ENCODE peak calls at places on chromosomes 16 and 17, in seven cellular contexts. Z is CD8-positive, alpha-beta T cell; X is B cell; U is A549; Y is sigmoid colon; F is left lung; M is fibroblast of mammary gland. R is an unnamed sample.
A peak's percentile ranks its signal among the peaks of the same experiment; 100 is the strongest.

GRCh38 chr17:68697850-68698313 is 96.7 kb upstream of the FAM20A start:
- DNase-seq in Z (no peak), X (no peak), U (no peak), Y (peak; percentile 73), F (no peak), M (peak; percentile 93), R (no peak)

GRCh38 chr17:61399131-61400057 is at the start of gene TBX2:
- DNase-seq in Z (no peak), X (peak; percentile 34), U (peak; percentile 92), Y (peak; percentile 78), F (peak; percentile 80), M (peak; percentile 95), R (peak; percentile 65)

GRCh38 chr17:3683054-3683511 is 12.9 kb downstream of the P2RX5 start:
- DNase-seq in Z (peak; percentile 67), X (peak; percentile 82), U (peak; percentile 63), Y (no peak), F (no peak), M (peak; percentile 19), R (no peak)

GRCh38 chr16:14455577-14455976 is 174.5 kb downstream of the PARN start:
- DNase-seq in Z (no peak), X (no peak), U (peak; percentile 40), Y (no peak), F (no peak), M (peak; percentile 57), R (no peak)

GRCh38 chr16:57150682-57151330 is 35.0 kb downstream of the PSME3IP1 start:
- DNase-seq in Z (no peak), X (no peak), U (no peak), Y (peak; percentile 47), F (peak; percentile 15), M (no peak), R (no peak)

GRCh38 chr17:67239597-67239996 is 5.4 kb downstream of the HELZ start:
- DNase-seq in Z (no peak), X (no peak), U (no peak), Y (no peak), F (no peak), M (peak; percentile 66), R (no peak)

GRCh38 chr17:8289103-8289397 is 580 bp downstream of the RANGRF start:
- DNase-seq in Z (no peak), X (no peak), U (no peak), Y (no peak), F (peak; percentile 95), M (no peak), R (peak; percentile 57)

GRCh38 chr16:84928679-84929420 is 82.5 kb downstream of the ZDHHC7 start:
- DNase-seq in Z (no peak), X (no peak), U (no peak), Y (peak; percentile 94), F (no peak), M (peak; percentile 86), R (no peak)

GRCh38 chr17:78276098-78276497 is 44.7 kb downstream of the TMEM235 start:
- DNase-seq in Z (no peak), X (peak; percentile 57), U (no peak), Y (no peak), F (no peak), M (no peak), R (no peak)

GRCh38 chr16:78576941-78577340 is 477.5 kb downstream of the WWOX start:
- DNase-seq in Z (no peak), X (no peak), U (peak; percentile 4), Y (no peak), F (no peak), M (peak; percentile 11), R (no peak)

GRCh38 chr17:12789075-12789975 is at the start of gene ARHGAP44:
- DNase-seq in Z (no peak), X (peak; percentile 44), U (peak; percentile 77), Y (peak; percentile 77), F (peak; percentile 88), M (peak; percentile 56), R (peak; percentile 61)

GRCh38 chr16:89373355-89374110 is 116.8 kb downstream of the ANKRD11 start:
- DNase-seq in Z (no peak), X (no peak), U (no peak), Y (peak; percentile 85), F (peak; percentile 78), M (peak; percentile 93), R (no peak)

GRCh38 chr16:10964891-10965326 is 20.5 kb downstream of the CLEC16A start:
- DNase-seq in Z (peak; percentile 56), X (peak; percentile 42), U (no peak), Y (no peak), F (no peak), M (no peak), R (no peak)
- TF ChIP-seq CTCF in Z (no peak), X (no peak), U (no peak), Y (no peak), F (no peak), M (no peak), R (no peak)

GRCh38 chr17:49993423-49994037 is 1.5 kb downstream of the DLX3 start:
- DNase-seq in Z (no peak), X (peak; percentile 48), U (no peak), Y (no peak), F (no peak), M (no peak), R (peak; percentile 42)

GRCh38 chr17:49996121-49996494 is 1.1 kb upstream of the DLX3 start:
- DNase-seq in Z (no peak), X (no peak), U (no peak), Y (no peak), F (no peak), M (no peak), R (no peak)

GRCh38 chr17:49992933-49993422 is 2.0 kb downstream of the DLX3 start:
- DNase-seq in Z (no peak), X (no peak), U (no peak), Y (no peak), F (no peak), M (no peak), R (no peak)

GRCh38 chr17:49995055-49995738 is at the start of gene DLX3:
- DNase-seq in Z (no peak), X (peak; percentile 19), U (peak; percentile 72), Y (peak; percentile 86), F (peak; percentile 91), M (peak; percentile 72), R (peak; percentile 62)

GRCh38 chr17:49994085-49995054 is 654 bp downstream of the DLX3 start:
- DNase-seq in Z (no peak), X (peak; percentile 46), U (no peak), Y (no peak), F (no peak), M (no peak), R (no peak)
- TF ChIP-seq CTCF in Z (no peak), X (no peak), U (no peak), Y (no peak), F (no peak), M (no peak), R (no peak)

GRCh38 chr17:29563816-29564215 is 3.0 kb downstream of the ABHD15 start:
- DNase-seq in Z (no peak), X (peak; percentile 70), U (no peak), Y (no peak), F (no peak), M (no peak), R (peak; percentile 8)

GRCh38 chr17:29566473-29567361 is at the start of gene ABHD15:
- DNase-seq in Z (peak; percentile 56), X (peak; percentile 81), U (peak; percentile 75), Y (peak; percentile 87), F (peak; percentile 93), M (peak; percentile 67), R (peak; percentile 71)

GRCh38 chr17:29568331-29569244 is at the start of gene TP53I13:
- DNase-seq in Z (peak; percentile 91), X (peak; percentile 91), U (peak; percentile 90), Y (peak; percentile 93), F (peak; percentile 94), M (peak; percentile 61), R (peak; percentile 91)

GRCh38 chr17:29567362-29568330 is 809 bp upstream of the ABHD15 start:
- DNase-seq in Z (peak; percentile 79), X (peak; percentile 87), U (peak; percentile 85), Y (peak; percentile 83), F (peak; percentile 90), M (no peak), R (peak; percentile 75)

DNA sequence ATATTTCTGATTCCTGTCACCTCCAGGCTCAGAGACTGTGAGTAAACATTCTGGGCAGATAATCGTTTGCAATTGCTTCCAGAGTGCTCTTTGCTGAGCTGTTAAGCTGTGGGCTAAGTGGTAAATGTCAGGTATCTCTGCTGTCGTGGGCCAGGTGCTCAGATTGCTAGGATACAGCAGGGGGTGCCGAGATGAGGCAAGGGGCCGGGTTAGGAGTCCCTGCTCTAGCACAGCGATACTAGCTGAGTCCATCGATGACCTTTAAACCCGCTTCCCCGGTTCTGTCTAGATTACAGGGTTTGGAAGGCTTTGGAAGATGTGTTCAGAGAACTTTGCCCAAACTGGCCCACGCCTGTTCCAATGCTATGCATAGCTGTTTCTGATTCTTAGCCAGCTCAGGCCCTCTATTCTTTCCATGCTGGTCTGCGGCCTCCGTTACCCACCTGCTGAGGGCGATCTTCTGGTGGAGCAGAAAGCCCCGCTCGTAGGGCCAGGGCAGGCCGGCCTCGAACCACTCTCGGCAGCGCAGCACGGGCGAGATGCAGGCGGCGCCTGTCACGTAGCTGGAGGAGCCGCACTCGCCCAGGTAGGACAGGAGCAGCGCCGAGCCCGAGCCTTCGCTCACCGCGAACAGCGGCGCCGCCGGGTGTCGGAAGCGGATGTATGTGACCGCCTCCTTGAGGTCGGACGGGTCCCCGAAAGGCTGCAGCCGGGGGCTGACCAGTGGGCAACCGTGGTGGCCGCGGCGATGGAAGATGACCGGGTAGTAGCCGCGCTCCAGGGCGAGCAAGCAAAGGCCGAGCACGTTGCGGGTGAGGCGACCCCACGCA is 979 bp downstream of the ABHD15 start:
- DNase-seq in Z (peak; percentile 63), X (peak; percentile 74), U (peak; percentile 79), Y (peak; percentile 63), F (peak; percentile 93), M (no peak), R (peak; percentile 57)
- TF ChIP-seq CTCF in Z (no peak), X (no peak), U (peak; percentile 46), Y (no peak), F (no peak), M (peak; percentile 0), R (no peak)

GRCh38 chr16:72018470-72018869 is 9.9 kb downstream of the DHODH start:
- DNase-seq in Z (no peak), X (no peak), U (no peak), Y (no peak), F (no peak), M (no peak), R (no peak)

GRCh38 chr16:72024862-72025382 is 16.4 kb downstream of the DHODH start:
- DNase-seq in Z (no peak), X (no peak), U (no peak), Y (no peak), F (no peak), M (no peak), R (no peak)

GRCh38 chr16:72025404-72026114 is 17.0 kb downstream of the DHODH start:
- DNase-seq in Z (no peak), X (no peak), U (no peak), Y (no peak), F (no peak), M (no peak), R (no peak)

GRCh38 chr16:72023962-72024361 is 15.4 kb downstream of the DHODH start:
- DNase-seq in Z (no peak), X (no peak), U (no peak), Y (no peak), F (no peak), M (no peak), R (no peak)

GRCh38 chr16:72021043-72021442 is 12.5 kb downstream of the DHODH start:
- DNase-seq in Z (no peak), X (no peak), U (no peak), Y (no peak), F (no peak), M (no peak), R (no peak)
- TF ChIP-seq CTCF in Z (no peak), X (no peak), U (no peak), Y (no peak), F (no peak), M (no peak), R (no peak)